ENCODE peak calls at places on chromosomes 16 and 17, in four cellular contexts. H is stimulated activated CD8-positive, alpha-beta memory T cell treated with anti-CD3 and anti-CD28 coated beads, Interleukin-4, amount 100 ng/mL, for 1 hour; U is HFF-Myc; C is mammary epithelial cell. S is an unnamed sample.
A peak's percentile ranks its signal among the peaks of the same experiment; 100 is the strongest.

GRCh38 chr17:72556944-72557826 is 436.4 kb downstream of the SOX9 start:
- DNase-seq in H (peak; percentile 31), U (peak; percentile 25), C (peak; percentile 67), S (peak; percentile 55)

GRCh38 chr16:539901-540530 is 12.5 kb downstream of the CAPN15 start:
- DNase-seq in U (no peak), C (no peak), H (no peak), S (no peak)

GRCh38 chr17:21029032-21029431 is 13.8 kb downstream of the USP22 start:
- DNase-seq in C (peak; percentile 88), H (no peak), U (no peak), S (peak; percentile 81)

GRCh38 chr16:56451753-56452689 is 667 bp downstream of the OGFOD1 start:
- DNase-seq in C (peak; percentile 41), H (no peak), U (peak; percentile 14), S (peak; percentile 47)

GRCh38 chr16:1305823-1306222 is 3.6 kb upstream of the UBE2I start:
- DNase-seq in C (no peak), U (no peak), H (no peak), S (no peak)

GRCh38 chr16:84482951-84483881 is 21.2 kb downstream of the MEAK7 start:
- DNase-seq in H (no peak), C (no peak), U (no peak), S (no peak)

GRCh38 chr17:65561394-65562205 is at the start of gene AXIN2:
- DNase-seq in C (peak; percentile 80), H (peak; percentile 76), U (peak; percentile 58), S (peak; percentile 69)

GRCh38 chr17:77930780-77931768 is 27.4 kb upstream of the TNRC6C start:
- DNase-seq in H (no peak), U (no peak), C (no peak), S (no peak)

GRCh38 chr16:77732241-77732946 is 10.1 kb downstream of the NUDT7 start:
- DNase-seq in H (no peak), C (peak; percentile 55), U (no peak), S (peak; percentile 22)

GRCh38 chr16:81693467-81694303 is 85.4 kb upstream of the PLCG2 start:
- DNase-seq in H (no peak), U (no peak), C (no peak), S (no peak)

GRCh38 chr17:6549384-6550036 is 6.8 kb downstream of the PITPNM3 start:
- DNase-seq in H (no peak), U (no peak), C (no peak), S (no peak)

GRCh38 chr17:74444406-74444805 is 12.5 kb downstream of the GPRC5C start:
- DNase-seq in C (no peak), U (no peak), H (no peak), S (peak; percentile 84)

GRCh38 chr16:84061236-84061830 is 18.7 kb upstream of the SLC38A8 start:
- DNase-seq in U (no peak), C (no peak), H (no peak), S (no peak)

GRCh38 chr17:153851-154250 is 16.5 kb downstream of the SCGB1C2 start:
- DNase-seq in H (no peak), U (no peak), C (no peak), S (no peak)

GRCh38 chr17:41680426-41681040 is 8.2 kb upstream of the EIF1 start:
- DNase-seq in H (no peak), C (no peak), U (no peak), S (no peak)

GRCh38 chr16:80092686-80093085 is 448.1 kb upstream of the DYNLRB2 start:
- DNase-seq in H (no peak), C (no peak), U (no peak), S (no peak)

GRCh38 chr17:79322216-79323123 is 247.8 kb downstream of the ENGASE start:
- DNase-seq in C (no peak), U (no peak), H (no peak), S (no peak)

GRCh38 chr17:76467809-76468633 is 618 bp downstream of the AANAT start:
- DNase-seq in U (no peak), H (no peak), C (no peak), S (no peak)

GRCh38 chr17:51647873-51648272 is 387.5 kb downstream of the UTP18 start:
- DNase-seq in U (no peak), H (no peak), C (peak; percentile 45), S (no peak)

GRCh38 chr16:88782454-88783390 is 2.3 kb downstream of the PIEZO1 start:
- DNase-seq in H (no peak), U (no peak), C (peak; percentile 94), S (peak; percentile 56)

GRCh38 chr16:84088695-84089395 is 27.9 kb downstream of the MBTPS1 start:
- DNase-seq in H (no peak), C (no peak), U (no peak), S (no peak)

GRCh38 chr16:8963010-8963824 is 489 bp downstream of the USP7 start:
- DNase-seq in H (no peak), C (no peak), U (no peak), S (no peak)

GRCh38 chr17:32253117-32253611 is 12.5 kb upstream of the RHBDL3 start:
- DNase-seq in U (peak; percentile 48), C (peak; percentile 61), H (peak; percentile 36), S (peak; percentile 55)

GRCh38 chr17:48869821-48870318 is 22.7 kb upstream of the ATP5MC1 start:
- DNase-seq in H (no peak), U (no peak), C (no peak), S (no peak)

GRCh38 chr17:19376799-19377198 is 1.5 kb upstream of the MAPK7 start:
- DNase-seq in C (peak; percentile 53), H (no peak), U (no peak), S (no peak)

GRCh38 chr16:56221995-56222394 is 30.7 kb downstream of the GNAO1 start:
- DNase-seq in C (no peak), U (no peak), H (no peak), S (no peak)

GRCh38 chr16:53484542-53484941 is 18.5 kb downstream of the AKTIP start:
- DNase-seq in C (no peak), H (no peak), U (no peak), S (no peak)

GRCh38 chr16:72044825-72045359 is 9.4 kb upstream of the HP start:
- DNase-seq in U (no peak), C (no peak), H (no peak), S (no peak)

GRCh38 chr17:75365009-75365930 is 40.2 kb downstream of the GRB2 start:
- DNase-seq in U (no peak), H (no peak), C (no peak), S (peak; percentile 23)

GRCh38 chr16:29784901-29785500 is 5.5 kb upstream of the KIF22 start:
- DNase-seq in U (no peak), C (peak; percentile 42), H (peak; percentile 58), S (peak; percentile 52)

GRCh38 chr17:82236142-82236971 is 7.5 kb downstream of the SLC16A3 start:
- DNase-seq in U (no peak), H (no peak), C (peak; percentile 37), S (no peak)

GRCh38 chr16:79897444-79898146 is 297.1 kb upstream of the MAF start:
- DNase-seq in C (no peak), U (no peak), H (no peak), S (peak; percentile 96)

GRCh38 chr17:75209061-75209460 is 3.6 kb downstream of the NUP85 start:
- DNase-seq in C (no peak), H (no peak), U (no peak), S (no peak)

GRCh38 chr16:69563605-69564580 is 1.9 kb upstream of the NFAT5 start:
- DNase-seq in U (no peak), H (peak; percentile 35), C (peak; percentile 85), S (peak; percentile 29)

GRCh38 chr17:73956595-73957465 is 246.6 kb upstream of the RPL38 start:
- DNase-seq in C (peak; percentile 12), U (no peak), H (no peak), S (no peak)

S was measured in renal cortical epithelial cell.